ENCODE peak calls at places on chromosomes 2 and 18, in eight cellular contexts. One of them, this sample, is unnamed.

GRCh38 chr2:112787729-112788401 is 3.6 kb upstream of the IL1A start:
- DNase-seq in lower lobe of right lung: no peak
- DNase-seq in HL-60: peak; percentile 88
- DNase-seq in endothelial cell: no peak
- DNase-seq in heart right ventricle: no peak
- DNase-seq in A673: no peak
- DNase-seq in hepatocyte: no peak
- DNase-seq in AG09319: no peak
- DNase-seq in this sample: no peak

GRCh38 chr2:106030287-106031268 is 163.5 kb downstream of the UXS1 start:
- DNase-seq in HL-60: peak; percentile 17
- DNase-seq in AG09319: peak; percentile 57
- DNase-seq in hepatocyte: peak; percentile 80
- DNase-seq in A673: no peak
- DNase-seq in endothelial cell: no peak
- DNase-seq in heart right ventricle: peak; percentile 36
- DNase-seq in lower lobe of right lung: no peak
- DNase-seq in this sample: peak; percentile 29

GRCh38 chr2:145931836-145932352 is 1412.0 kb upstream of the ZEB2 start:
- DNase-seq in HL-60: no peak
- DNase-seq in lower lobe of right lung: no peak
- DNase-seq in AG09319: no peak
- DNase-seq in A673: peak; percentile 90
- DNase-seq in hepatocyte: no peak
- DNase-seq in heart right ventricle: no peak
- DNase-seq in endothelial cell: no peak
- DNase-seq in this sample: no peak

GRCh38 chr2:126879348-126880261 is 19.1 kb upstream of the TEX51 start:
- DNase-seq in hepatocyte: no peak
- DNase-seq in endothelial cell: no peak
- DNase-seq in lower lobe of right lung: no peak
- DNase-seq in AG09319: no peak
- DNase-seq in HL-60: no peak
- DNase-seq in heart right ventricle: no peak
- DNase-seq in A673: no peak
- DNase-seq in this sample: no peak

GRCh38 chr18:8478166-8478967 is 130.9 kb upstream of the RAB12 start:
- DNase-seq in lower lobe of right lung: peak; percentile 54
- DNase-seq in A673: peak; percentile 70
- DNase-seq in HL-60: peak; percentile 12
- DNase-seq in endothelial cell: peak; percentile 88
- DNase-seq in hepatocyte: peak; percentile 79
- DNase-seq in AG09319: no peak
- DNase-seq in heart right ventricle: peak; percentile 64
- DNase-seq in this sample: peak; percentile 86

GRCh38 chr2:75311993-75312392 is 112.7 kb upstream of the TACR1 start:
- DNase-seq in AG09319: no peak
- DNase-seq in HL-60: no peak
- DNase-seq in A673: no peak
- DNase-seq in lower lobe of right lung: no peak
- DNase-seq in heart right ventricle: no peak
- DNase-seq in hepatocyte: no peak
- DNase-seq in endothelial cell: peak; percentile 34
- DNase-seq in this sample: peak; percentile 69

GRCh38 chr2:218343591-218343990 is 13.1 kb upstream of the CATIP start:
- DNase-seq in heart right ventricle: no peak
- DNase-seq in HL-60: no peak
- DNase-seq in hepatocyte: no peak
- DNase-seq in lower lobe of right lung: no peak
- DNase-seq in AG09319: no peak
- DNase-seq in endothelial cell: no peak
- DNase-seq in A673: no peak
- DNase-seq in this sample: no peak

GRCh38 chr18:58451115-58451971 is 177.5 kb downstream of the ALPK2 start:
- DNase-seq in hepatocyte: no peak
- DNase-seq in A673: no peak
- DNase-seq in HL-60: no peak
- DNase-seq in endothelial cell: no peak
- DNase-seq in heart right ventricle: no peak
- DNase-seq in AG09319: no peak
- DNase-seq in lower lobe of right lung: no peak
- DNase-seq in this sample: no peak

GRCh38 chr2:98348066-98348561 is 1.9 kb downstream of the CNGA3 start:
- DNase-seq in endothelial cell: peak; percentile 11
- DNase-seq in AG09319: no peak
- DNase-seq in A673: no peak
- DNase-seq in HL-60: no peak
- DNase-seq in hepatocyte: no peak
- DNase-seq in lower lobe of right lung: no peak
- DNase-seq in heart right ventricle: no peak
- DNase-seq in this sample: no peak

DNA sequence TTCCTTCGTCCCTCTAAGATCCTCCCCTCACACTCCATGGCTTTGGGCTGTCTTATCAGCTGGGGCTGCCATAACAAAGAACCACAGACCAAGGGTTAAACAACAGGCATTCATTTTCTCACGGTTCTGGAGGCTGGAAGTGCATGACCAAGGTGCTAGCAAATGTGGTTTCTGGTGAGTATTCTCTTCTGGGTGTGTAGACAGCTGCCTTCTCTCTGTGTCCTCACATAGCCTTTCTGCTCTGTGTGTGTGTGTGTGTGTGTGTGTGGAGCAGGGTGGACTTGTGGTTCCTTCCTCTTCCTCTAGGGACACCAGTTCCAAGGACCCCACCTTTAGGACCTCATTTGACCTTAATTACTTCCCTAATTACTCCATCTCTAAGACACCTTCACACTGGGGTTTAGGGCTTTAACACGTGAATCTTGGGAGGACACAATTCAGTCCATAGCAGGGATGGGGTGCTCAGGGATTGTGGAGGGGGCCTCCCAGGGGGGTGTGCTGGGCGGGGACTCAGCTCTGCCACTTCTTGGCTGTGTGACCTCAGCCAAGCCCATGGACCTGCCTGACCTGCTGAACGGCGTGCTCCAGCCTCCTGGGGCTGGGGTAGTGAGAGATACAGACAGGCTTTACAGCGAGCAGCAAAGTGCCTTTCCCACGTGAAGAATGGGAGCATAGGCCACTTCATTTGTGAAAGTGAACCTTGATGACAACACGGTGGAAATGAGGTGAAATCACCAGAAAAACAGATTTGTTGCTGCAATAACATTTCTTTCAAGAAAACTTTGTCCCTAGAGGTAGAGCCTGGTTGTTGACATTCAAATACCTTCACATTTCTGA is 38.1 kb downstream of the ACKR3 start:
- DNase-seq in A673: no peak
- DNase-seq in HL-60: peak; percentile 18
- DNase-seq in endothelial cell: no peak
- DNase-seq in lower lobe of right lung: no peak
- DNase-seq in heart right ventricle: no peak
- DNase-seq in hepatocyte: peak; percentile 19
- DNase-seq in AG09319: no peak
- DNase-seq in this sample: no peak
- TF ChIP-seq CTCF in A673: no peak
- TF ChIP-seq CTCF in HL-60: no peak
- TF ChIP-seq CTCF in endothelial cell: no peak
- TF ChIP-seq CTCF in lower lobe of right lung: no peak
- TF ChIP-seq CTCF in heart right ventricle: peak; percentile 9
- TF ChIP-seq CTCF in hepatocyte: no peak
- TF ChIP-seq CTCF in AG09319: no peak
- TF ChIP-seq CTCF in this sample: no peak

GRCh38 chr18:68176901-68177300 is 538.0 kb downstream of the TMX3 start:
- DNase-seq in hepatocyte: no peak
- DNase-seq in HL-60: no peak
- DNase-seq in heart right ventricle: no peak
- DNase-seq in lower lobe of right lung: no peak
- DNase-seq in A673: no peak
- DNase-seq in endothelial cell: no peak
- DNase-seq in AG09319: no peak
- DNase-seq in this sample: no peak

GRCh38 chr18:68177807-68178702 is 536.9 kb downstream of the TMX3 start:
- DNase-seq in A673: peak; percentile 29
- DNase-seq in HL-60: no peak
- DNase-seq in AG09319: peak; percentile 97
- DNase-seq in heart right ventricle: no peak
- DNase-seq in hepatocyte: peak; percentile 43
- DNase-seq in endothelial cell: no peak
- DNase-seq in lower lobe of right lung: no peak
- DNase-seq in this sample: no peak

GRCh38 chr18:68172842-68173549 is 541.9 kb downstream of the TMX3 start:
- DNase-seq in endothelial cell: peak; percentile 18
- DNase-seq in HL-60: no peak
- DNase-seq in heart right ventricle: no peak
- DNase-seq in AG09319: no peak
- DNase-seq in lower lobe of right lung: no peak
- DNase-seq in A673: peak; percentile 9
- DNase-seq in hepatocyte: peak; percentile 16
- DNase-seq in this sample: no peak
- TF ChIP-seq CTCF in endothelial cell: no peak
- TF ChIP-seq CTCF in HL-60: no peak
- TF ChIP-seq CTCF in heart right ventricle: no peak
- TF ChIP-seq CTCF in AG09319: no peak
- TF ChIP-seq CTCF in lower lobe of right lung: no peak
- TF ChIP-seq CTCF in A673: peak; percentile 18
- TF ChIP-seq CTCF in hepatocyte: no peak
- TF ChIP-seq CTCF in this sample: no peak

GRCh38 chr2:41768301-41768700 is 279.5 kb upstream of the PKDCC start:
- DNase-seq in heart right ventricle: peak; percentile 8
- DNase-seq in lower lobe of right lung: no peak
- DNase-seq in HL-60: no peak
- DNase-seq in A673: peak; percentile 4
- DNase-seq in hepatocyte: no peak
- DNase-seq in endothelial cell: peak; percentile 8
- DNase-seq in AG09319: no peak
- DNase-seq in this sample: no peak

GRCh38 chr2:41759880-41760279 is 287.9 kb upstream of the PKDCC start:
- DNase-seq in endothelial cell: no peak
- DNase-seq in lower lobe of right lung: no peak
- DNase-seq in heart right ventricle: no peak
- DNase-seq in A673: no peak
- DNase-seq in HL-60: no peak
- DNase-seq in AG09319: no peak
- DNase-seq in hepatocyte: no peak
- DNase-seq in this sample: no peak

GRCh38 chr2:41763091-41763490 is 284.7 kb upstream of the PKDCC start:
- DNase-seq in heart right ventricle: no peak
- DNase-seq in A673: no peak
- DNase-seq in AG09319: no peak
- DNase-seq in hepatocyte: no peak
- DNase-seq in endothelial cell: no peak
- DNase-seq in lower lobe of right lung: no peak
- DNase-seq in HL-60: no peak
- DNase-seq in this sample: no peak

DNA sequence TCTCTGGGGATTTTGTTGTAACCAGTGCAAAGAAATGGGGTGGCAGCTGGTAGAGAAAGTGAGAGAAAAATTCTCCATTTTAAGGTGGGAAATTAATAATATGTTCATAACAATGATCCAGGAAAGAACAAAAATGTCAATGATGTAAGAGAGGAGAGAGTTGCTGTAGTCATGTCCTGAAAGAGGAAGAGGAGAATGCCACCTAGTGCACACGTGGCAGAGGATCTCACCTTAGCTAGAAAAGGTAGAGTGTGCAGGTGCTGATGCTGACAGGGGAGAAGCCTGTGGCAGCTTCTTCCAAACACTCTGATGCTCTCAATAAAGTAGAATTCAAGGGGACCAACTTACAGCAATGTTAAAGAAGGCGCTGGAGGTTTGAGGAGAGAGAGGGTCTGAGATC is 282.9 kb upstream of the PKDCC start:
- DNase-seq in hepatocyte: no peak
- DNase-seq in endothelial cell: no peak
- DNase-seq in AG09319: no peak
- DNase-seq in lower lobe of right lung: no peak
- DNase-seq in A673: no peak
- DNase-seq in HL-60: no peak
- DNase-seq in heart right ventricle: no peak
- DNase-seq in this sample: no peak
- TF ChIP-seq CTCF in hepatocyte: no peak
- TF ChIP-seq CTCF in endothelial cell: no peak
- TF ChIP-seq CTCF in AG09319: no peak
- TF ChIP-seq CTCF in lower lobe of right lung: no peak
- TF ChIP-seq CTCF in A673: no peak
- TF ChIP-seq CTCF in HL-60: no peak
- TF ChIP-seq CTCF in heart right ventricle: no peak
- TF ChIP-seq CTCF in this sample: no peak

GRCh38 chr2:203718087-203718486 is 11.6 kb downstream of the CD28 start:
- DNase-seq in hepatocyte: no peak
- DNase-seq in A673: no peak
- DNase-seq in HL-60: no peak
- DNase-seq in AG09319: no peak
- DNase-seq in heart right ventricle: no peak
- DNase-seq in lower lobe of right lung: no peak
- DNase-seq in endothelial cell: no peak
- DNase-seq in this sample: no peak
- TF ChIP-seq CTCF in hepatocyte: no peak
- TF ChIP-seq CTCF in A673: no peak
- TF ChIP-seq CTCF in HL-60: no peak
- TF ChIP-seq CTCF in AG09319: no peak
- TF ChIP-seq CTCF in heart right ventricle: no peak
- TF ChIP-seq CTCF in lower lobe of right lung: no peak
- TF ChIP-seq CTCF in endothelial cell: no peak
- TF ChIP-seq CTCF in this sample: no peak

DNA sequence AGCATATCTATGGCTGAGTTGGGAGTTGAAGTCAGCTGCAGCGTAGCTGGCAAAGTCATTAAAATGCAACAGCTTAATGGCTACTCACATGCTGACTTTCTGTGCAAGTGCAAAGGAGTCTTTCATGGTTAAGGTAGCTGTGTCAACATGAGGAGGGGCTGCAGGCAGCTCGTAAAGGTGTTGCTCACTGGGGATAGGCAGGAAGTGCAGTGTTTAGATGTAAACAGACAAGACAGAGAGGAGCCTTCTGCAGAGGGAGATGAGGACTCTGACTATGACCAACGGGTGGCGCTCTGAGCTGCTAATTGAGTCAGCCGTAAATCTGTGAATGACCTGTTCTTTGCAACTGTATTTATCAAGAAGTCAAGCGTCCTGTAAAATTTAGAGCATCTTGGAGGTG is 22.3 kb upstream of the CAVIN2 start:
- DNase-seq in AG09319: no peak
- DNase-seq in HL-60: no peak
- DNase-seq in heart right ventricle: no peak
- DNase-seq in A673: peak; percentile 66
- DNase-seq in lower lobe of right lung: no peak
- DNase-seq in endothelial cell: peak; percentile 64
- DNase-seq in hepatocyte: peak; percentile 60
- DNase-seq in this sample: no peak
- TF ChIP-seq CTCF in AG09319: peak; percentile 15
- TF ChIP-seq CTCF in HL-60: no peak
- TF ChIP-seq CTCF in heart right ventricle: no peak
- TF ChIP-seq CTCF in A673: peak; percentile 63
- TF ChIP-seq CTCF in lower lobe of right lung: peak; percentile 13
- TF ChIP-seq CTCF in endothelial cell: peak; percentile 69
- TF ChIP-seq CTCF in hepatocyte: peak; percentile 51
- TF ChIP-seq CTCF in this sample: peak; percentile 39